ENCODE peak calls at places on chromosomes 1 and 21, in five cellular contexts. One of them, this sample, is unnamed.

GRCh38 chr1:43044572-43045361 is 86.1 kb upstream of the SLC2A1 start:
- DNase-seq in body of pancreas: no peak
- DNase-seq in foreskin fibroblast: no peak
- DNase-seq in AG09319: no peak
- DNase-seq in lower lobe of right lung: no peak
- DNase-seq in this sample: no peak

GRCh38 chr1:10057305-10057704 is 24.5 kb downstream of the UBE4B start:
- DNase-seq in foreskin fibroblast: no peak
- DNase-seq in AG09319: no peak
- DNase-seq in body of pancreas: peak; percentile 62
- DNase-seq in lower lobe of right lung: no peak
- DNase-seq in this sample: no peak

GRCh38 chr1:6359568-6360496 is 33.7 kb downstream of the ACOT7 start:
- DNase-seq in foreskin fibroblast: peak; percentile 25
- DNase-seq in body of pancreas: peak; percentile 85
- DNase-seq in AG09319: peak; percentile 50
- DNase-seq in lower lobe of right lung: peak; percentile 85
- DNase-seq in this sample: peak; percentile 67

GRCh38 chr1:154951901-154952657 is 3.8 kb downstream of the PBXIP1 start:
- DNase-seq in AG09319: no peak
- DNase-seq in lower lobe of right lung: no peak
- DNase-seq in foreskin fibroblast: no peak
- DNase-seq in body of pancreas: no peak
- DNase-seq in this sample: no peak

GRCh38 chr1:109984190-109984455 is 442 bp upstream of the AHCYL1 start:
- DNase-seq in body of pancreas: no peak
- DNase-seq in foreskin fibroblast: no peak
- DNase-seq in lower lobe of right lung: no peak
- DNase-seq in AG09319: no peak
- DNase-seq in this sample: no peak

GRCh38 chr1:29810121-29811120 is 574.1 kb downstream of the PTPRU start:
- DNase-seq in lower lobe of right lung: no peak
- DNase-seq in AG09319: no peak
- DNase-seq in foreskin fibroblast: no peak
- DNase-seq in body of pancreas: no peak
- DNase-seq in this sample: no peak

GRCh38 chr1:18643154-18644012 is 12.7 kb downstream of the PAX7 start:
- DNase-seq in lower lobe of right lung: no peak
- DNase-seq in foreskin fibroblast: no peak
- DNase-seq in AG09319: no peak
- DNase-seq in body of pancreas: no peak
- DNase-seq in this sample: no peak

GRCh38 chr1:57835620-57836019 is 411.8 kb upstream of the DAB1 start:
- DNase-seq in body of pancreas: peak; percentile 14
- DNase-seq in foreskin fibroblast: no peak
- DNase-seq in AG09319: no peak
- DNase-seq in lower lobe of right lung: no peak
- DNase-seq in this sample: no peak

GRCh38 chr1:46041974-46042373 is 90.5 kb downstream of the PIK3R3 start:
- DNase-seq in lower lobe of right lung: no peak
- DNase-seq in body of pancreas: peak; percentile 28
- DNase-seq in foreskin fibroblast: peak; percentile 21
- DNase-seq in AG09319: peak; percentile 36
- DNase-seq in this sample: no peak

GRCh38 chr1:233412812-233413211 is 85.3 kb downstream of the MAP3K21 start:
- DNase-seq in AG09319: no peak
- DNase-seq in foreskin fibroblast: no peak
- DNase-seq in body of pancreas: no peak
- DNase-seq in lower lobe of right lung: no peak
- DNase-seq in this sample: no peak

GRCh38 chr1:204692320-204692851 is 6.8 kb upstream of the LRRN2 start:
- DNase-seq in lower lobe of right lung: no peak
- DNase-seq in AG09319: no peak
- DNase-seq in foreskin fibroblast: no peak
- DNase-seq in body of pancreas: no peak
- DNase-seq in this sample: no peak

GRCh38 chr1:26848499-26848898 is 14.4 kb upstream of the SFN start:
- DNase-seq in AG09319: no peak
- DNase-seq in body of pancreas: no peak
- DNase-seq in lower lobe of right lung: no peak
- DNase-seq in foreskin fibroblast: no peak
- DNase-seq in this sample: no peak

GRCh38 chr1:104072915-104073371 is 323.2 kb downstream of the AMY1C start:
- DNase-seq in AG09319: no peak
- DNase-seq in lower lobe of right lung: no peak
- DNase-seq in body of pancreas: no peak
- DNase-seq in foreskin fibroblast: no peak
- DNase-seq in this sample: no peak

GRCh38 chr1:65942476-65942875 is 149.8 kb downstream of the PDE4B start:
- DNase-seq in AG09319: no peak
- DNase-seq in foreskin fibroblast: no peak
- DNase-seq in body of pancreas: no peak
- DNase-seq in lower lobe of right lung: no peak
- DNase-seq in this sample: no peak
- TF ChIP-seq CTCF in AG09319: no peak
- TF ChIP-seq CTCF in foreskin fibroblast: no peak
- TF ChIP-seq CTCF in body of pancreas: no peak
- TF ChIP-seq CTCF in lower lobe of right lung: no peak
- TF ChIP-seq CTCF in this sample: no peak

GRCh38 chr21:35885942-35886541 is 174.3 kb downstream of the SETD4 start:
- DNase-seq in AG09319: no peak
- DNase-seq in body of pancreas: no peak
- DNase-seq in lower lobe of right lung: no peak
- DNase-seq in foreskin fibroblast: no peak
- DNase-seq in this sample: no peak
- TF ChIP-seq CTCF in AG09319: no peak
- TF ChIP-seq CTCF in body of pancreas: no peak
- TF ChIP-seq CTCF in lower lobe of right lung: no peak
- TF ChIP-seq CTCF in foreskin fibroblast: no peak
- TF ChIP-seq CTCF in this sample: no peak

GRCh38 chr1:78325293-78325692 is 165.5 kb upstream of the PTGFR start:
- DNase-seq in AG09319: no peak
- DNase-seq in lower lobe of right lung: no peak
- DNase-seq in body of pancreas: no peak
- DNase-seq in foreskin fibroblast: no peak
- DNase-seq in this sample: no peak

GRCh38 chr1:78333426-78334012 is 157.3 kb upstream of the PTGFR start:
- DNase-seq in AG09319: no peak
- DNase-seq in lower lobe of right lung: no peak
- DNase-seq in body of pancreas: peak; percentile 44
- DNase-seq in foreskin fibroblast: no peak
- DNase-seq in this sample: peak; percentile 7

GRCh38 chr1:78334114-78334513 is 156.7 kb upstream of the PTGFR start:
- DNase-seq in foreskin fibroblast: no peak
- DNase-seq in lower lobe of right lung: no peak
- DNase-seq in body of pancreas: no peak
- DNase-seq in AG09319: no peak
- DNase-seq in this sample: no peak

GRCh38 chr1:78331799-78332198 is 159.0 kb upstream of the PTGFR start:
- DNase-seq in foreskin fibroblast: no peak
- DNase-seq in lower lobe of right lung: no peak
- DNase-seq in body of pancreas: no peak
- DNase-seq in AG09319: no peak
- DNase-seq in this sample: no peak

DNA sequence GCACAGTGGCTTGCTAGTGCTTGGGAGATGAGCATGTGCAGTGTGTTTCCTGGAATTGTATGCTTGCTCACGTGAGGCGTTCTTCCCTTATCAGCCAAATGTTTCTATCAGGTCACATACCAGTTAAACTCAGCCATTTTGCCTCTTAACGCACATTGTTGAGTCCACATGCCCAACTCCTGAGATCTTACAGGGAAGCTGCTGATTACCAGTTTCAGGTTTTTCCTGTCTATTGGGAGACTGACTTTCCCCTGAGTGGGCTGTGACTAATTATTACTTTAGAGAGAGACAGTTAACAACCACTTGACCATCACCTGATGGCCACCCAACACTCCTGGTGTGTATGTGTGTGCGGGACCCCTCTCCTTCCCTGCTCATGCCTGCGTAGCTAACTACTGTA is 161.3 kb upstream of the PTGFR start:
- DNase-seq in AG09319: no peak
- DNase-seq in body of pancreas: no peak
- DNase-seq in lower lobe of right lung: no peak
- DNase-seq in foreskin fibroblast: no peak
- DNase-seq in this sample: no peak
- TF ChIP-seq CTCF in AG09319: no peak
- TF ChIP-seq CTCF in body of pancreas: no peak
- TF ChIP-seq CTCF in lower lobe of right lung: no peak
- TF ChIP-seq CTCF in foreskin fibroblast: no peak
- TF ChIP-seq CTCF in this sample: no peak

GRCh38 chr1:201096977-201097856 is 15.0 kb downstream of the CACNA1S start:
- DNase-seq in foreskin fibroblast: no peak
- DNase-seq in lower lobe of right lung: no peak
- DNase-seq in AG09319: no peak
- DNase-seq in body of pancreas: no peak
- DNase-seq in this sample: no peak
- TF ChIP-seq CTCF in foreskin fibroblast: no peak
- TF ChIP-seq CTCF in lower lobe of right lung: no peak
- TF ChIP-seq CTCF in AG09319: no peak
- TF ChIP-seq CTCF in body of pancreas: no peak
- TF ChIP-seq CTCF in this sample: no peak

GRCh38 chr1:87120779-87121178 is 206.3 kb downstream of the HS2ST1 start:
- DNase-seq in body of pancreas: no peak
- DNase-seq in lower lobe of right lung: no peak
- DNase-seq in AG09319: no peak
- DNase-seq in foreskin fibroblast: no peak
- DNase-seq in this sample: no peak
- TF ChIP-seq CTCF in body of pancreas: no peak
- TF ChIP-seq CTCF in lower lobe of right lung: no peak
- TF ChIP-seq CTCF in AG09319: peak; percentile 11
- TF ChIP-seq CTCF in foreskin fibroblast: peak; percentile 13
- TF ChIP-seq CTCF in this sample: peak; percentile 50

DNA sequence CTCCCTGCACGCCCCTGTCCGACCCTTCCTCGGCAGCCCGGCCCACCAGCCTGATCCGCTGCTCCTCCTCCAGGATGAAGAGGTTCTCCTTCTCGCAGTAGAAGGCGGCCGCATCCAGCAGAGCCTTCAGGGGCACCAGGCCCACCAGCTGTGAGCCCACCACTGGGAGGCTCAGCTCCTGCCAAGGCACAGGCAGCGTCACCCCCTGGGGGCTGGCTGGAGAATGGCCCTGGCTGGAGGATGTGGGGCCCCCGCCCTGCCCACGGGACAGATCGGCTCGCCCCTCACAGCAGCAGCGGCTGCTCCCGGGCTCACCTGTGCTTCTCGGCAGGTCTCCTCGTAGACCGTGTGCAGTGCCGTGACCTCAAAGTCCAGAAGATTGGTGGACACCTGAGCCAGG is 5.3 kb downstream of the FTCD start:
- DNase-seq in foreskin fibroblast: no peak
- DNase-seq in body of pancreas: peak; percentile 3
- DNase-seq in AG09319: no peak
- DNase-seq in lower lobe of right lung: peak; percentile 36
- DNase-seq in this sample: no peak
- TF ChIP-seq CTCF in foreskin fibroblast: no peak
- TF ChIP-seq CTCF in body of pancreas: no peak
- TF ChIP-seq CTCF in AG09319: no peak
- TF ChIP-seq CTCF in lower lobe of right lung: no peak
- TF ChIP-seq CTCF in this sample: no peak

GRCh38 chr1:238492271-238492670 is 601.5 kb upstream of the ZP4 start:
- DNase-seq in foreskin fibroblast: no peak
- DNase-seq in AG09319: no peak
- DNase-seq in body of pancreas: no peak
- DNase-seq in lower lobe of right lung: no peak
- DNase-seq in this sample: no peak
- TF ChIP-seq CTCF in foreskin fibroblast: no peak
- TF ChIP-seq CTCF in AG09319: no peak
- TF ChIP-seq CTCF in body of pancreas: no peak
- TF ChIP-seq CTCF in lower lobe of right lung: no peak
- TF ChIP-seq CTCF in this sample: no peak